ENCODE peak calls at places on chromosomes 2 and 18, in eight cellular contexts. A is A549; H is CD8-positive, alpha-beta T cell; N is esophagus squamous epithelium; U is spleen; M is CD8-positive, alpha-beta memory T cell; Y is PC-9; G is endodermal cell. L is an unnamed sample.

GRCh38 chr2:38622210-38622609 is 19.5 kb upstream of the HNRNPLL start:
- DNase-seq in N (no peak), M (no peak), G (no peak), H (no peak), U (no peak), Y (no peak), A (no peak), L (no peak)

GRCh38 chr2:129129087-129129486 is 810.4 kb upstream of the HS6ST1 start:
- DNase-seq in A (no peak), M (no peak), G (no peak), U (no peak), Y (no peak), H (no peak), N (no peak), L (no peak)

GRCh38 chr18:41906528-41907256 is 48.3 kb upstream of the PIK3C3 start:
- DNase-seq in A (peak; percentile 18), N (no peak), Y (no peak), M (peak; percentile 69), G (no peak), H (peak; percentile 45), U (no peak), L (peak; percentile 7)

GRCh38 chr2:50181212-50181611 is 850.7 kb downstream of the NRXN1 start:
- DNase-seq in N (no peak), G (no peak), A (peak; percentile 1), U (no peak), Y (no peak), M (no peak), H (no peak), L (no peak)

GRCh38 chr2:119117891-119118882 is 40.4 kb downstream of the C1QL2 start:
- DNase-seq in N (no peak), G (peak; percentile 59), A (no peak), Y (no peak), U (no peak), H (no peak), M (no peak), L (no peak)

GRCh38 chr2:135637456-135638087 is 104.1 kb upstream of the UBXN4 start:
- DNase-seq in N (no peak), A (no peak), U (no peak), M (no peak), Y (no peak), H (no peak), G (no peak), L (no peak)

GRCh38 chr2:223884399-223884798 is 47.0 kb upstream of the AP1S3 start:
- DNase-seq in M (no peak), A (no peak), G (no peak), N (no peak), H (no peak), U (no peak), Y (no peak), L (no peak)

GRCh38 chr2:80573950-80574349 is 269.4 kb upstream of the LRRTM1 start:
- DNase-seq in M (no peak), H (no peak), N (no peak), A (no peak), Y (no peak), U (no peak), G (no peak), L (no peak)

GRCh38 chr2:20602803-20603202 is 48.1 kb downstream of the HS1BP3 start:
- DNase-seq in U (no peak), A (no peak), Y (no peak), N (no peak), M (no peak), H (no peak), G (no peak), L (no peak)

GRCh38 chr2:222859786-222860726 is 780 bp upstream of the ACSL3 start:
- DNase-seq in U (no peak), N (no peak), A (peak; percentile 87), M (peak; percentile 1), Y (peak; percentile 86), G (peak; percentile 76), H (no peak), L (no peak)

GRCh38 chr18:53944721-53945120 is 279.7 kb downstream of the MBD2 start:
- DNase-seq in G (no peak), U (no peak), M (peak; percentile 6), A (peak; percentile 21), H (no peak), Y (no peak), N (no peak), L (no peak)

GRCh38 chr2:43412121-43412753 is 183.6 kb downstream of the THADA start:
- DNase-seq in H (no peak), U (no peak), M (no peak), Y (no peak), A (no peak), G (no peak), N (no peak), L (no peak)

GRCh38 chr2:75389271-75389670 is 171.5 kb downstream of the EVA1A start:
- DNase-seq in Y (no peak), N (no peak), H (no peak), G (no peak), A (no peak), M (no peak), U (no peak), L (no peak)

GRCh38 chr2:217959723-217960122 is 43.1 kb downstream of the TNS1 start:
- DNase-seq in U (peak; percentile 38), H (no peak), G (peak; percentile 74), M (no peak), Y (no peak), N (no peak), A (no peak), L (no peak)

GRCh38 chr2:168169097-168169745 is 78.2 kb downstream of the STK39 start:
- DNase-seq in M (no peak), N (no peak), Y (no peak), G (no peak), A (no peak), U (no peak), H (no peak), L (no peak)

GRCh38 chr2:74458132-74458956 is at the start of gene WBP1:
- DNase-seq in U (peak; percentile 99), N (peak; percentile 99), M (peak; percentile 99), Y (peak; percentile 99), G (peak; percentile 100), A (peak; percentile 100), H (peak; percentile 100), L (peak; percentile 96)

GRCh38 chr18:29234751-29235150 is 1057.8 kb upstream of the CDH2 start:
- DNase-seq in H (no peak), G (no peak), A (no peak), M (no peak), N (no peak), U (no peak), Y (no peak), L (no peak)

GRCh38 chr2:192267484-192267883 is 72.8 kb upstream of the TMEFF2 start:
- DNase-seq in U (no peak), Y (no peak), N (no peak), M (no peak), H (no peak), A (peak; percentile 10), G (no peak), L (no peak)

GRCh38 chr2:28101892-28102291 is 211.4 kb downstream of the BABAM2 start:
- DNase-seq in G (no peak), Y (no peak), A (no peak), N (no peak), M (no peak), U (no peak), H (no peak), L (no peak)

GRCh38 chr2:61620244-61621159 is 82.3 kb upstream of the XPO1 start:
- DNase-seq in Y (peak; percentile 72), G (no peak), H (no peak), A (peak; percentile 82), N (no peak), U (no peak), M (no peak), L (no peak)

GRCh38 chr18:50398099-50398498 is 23.3 kb downstream of the SKA1 start:
- DNase-seq in Y (no peak), U (no peak), M (no peak), A (no peak), H (no peak), G (no peak), N (no peak), L (no peak)

DNA sequence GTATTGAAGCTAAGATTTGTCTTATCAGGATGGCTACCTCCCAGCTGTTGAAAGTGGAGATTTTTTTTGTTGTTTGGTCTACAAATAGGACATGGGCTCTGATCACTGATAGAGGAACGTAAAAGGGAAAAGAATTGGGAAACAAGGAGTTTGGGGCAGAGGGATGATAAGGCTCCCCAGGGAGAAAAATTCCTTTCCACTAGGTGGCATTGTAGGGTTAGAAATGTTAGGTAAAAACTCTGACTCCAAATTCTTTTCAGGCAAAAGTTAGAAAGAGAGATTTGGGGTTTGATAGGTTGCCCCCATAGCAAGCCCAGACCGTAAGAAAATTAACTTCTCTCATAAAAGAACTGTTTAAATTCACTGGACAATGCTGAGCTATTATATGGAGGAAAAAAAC is 19.8 kb downstream of the CMPK2 start:
- DNase-seq in M (no peak), A (no peak), U (no peak), G (no peak), N (no peak), H (no peak), Y (no peak), L (no peak)
- H3K9me3 ChIP-seq in M (peaks cover 45% of the 10 kb centered on the region), A (peaks cover 23% of the 10 kb centered on the region), U (peaks cover 100% of the 10 kb centered on the region), G (peaks cover 41% of the 10 kb centered on the region), N (peaks cover 88% of the 10 kb centered on the region), H (peaks cover 42% of the 10 kb centered on the region), Y (peaks cover 28% of the 10 kb centered on the region), L (peaks cover 33% of the 10 kb centered on the region)

DNA sequence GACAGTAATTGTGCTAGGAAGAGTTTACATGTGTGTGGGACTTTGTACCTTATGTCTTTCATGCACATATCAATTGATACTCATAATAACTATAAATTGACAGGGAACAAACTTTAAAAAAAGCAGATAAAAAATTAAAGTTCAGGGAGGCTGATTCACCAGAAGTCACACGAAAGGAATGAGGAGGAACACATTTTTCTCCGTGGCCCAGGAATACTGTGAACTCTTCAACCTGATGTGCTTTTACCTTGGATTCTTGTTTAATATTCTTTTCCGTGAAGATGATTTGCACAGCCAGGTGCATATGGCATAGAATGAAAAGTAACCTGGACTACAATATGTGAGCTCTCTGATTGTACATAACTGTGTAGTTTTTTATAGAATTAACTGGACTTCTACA is 326.3 kb downstream of the CDH7 start:
- DNase-seq in U (no peak), Y (no peak), H (no peak), A (no peak), N (no peak), M (no peak), G (no peak), L (no peak)
- H3K9me3 ChIP-seq in U (peaks cover 36% of the 10 kb centered on the region), Y (no peaks in the 10 kb centered on the region), H (peaks cover 4% of the 10 kb centered on the region), A (no peaks in the 10 kb centered on the region), N (peaks cover 8% of the 10 kb centered on the region), M (no peaks in the 10 kb centered on the region), G (peaks cover 14% of the 10 kb centered on the region), L (peaks cover 3% of the 10 kb centered on the region)

GRCh38 chr2:176102309-176102866 is 2.8 kb downstream of the HOXD12 start:
- DNase-seq in G (no peak), H (no peak), Y (no peak), M (no peak), N (no peak), U (no peak), A (no peak), L (no peak)
- H3K9me3 ChIP-seq in G (no peaks in the 10 kb centered on the region), H (no peaks in the 10 kb centered on the region), Y (no peaks in the 10 kb centered on the region), M (no peaks in the 10 kb centered on the region), N (no peaks in the 10 kb centered on the region), U (peaks cover 10% of the 10 kb centered on the region), A (no peaks in the 10 kb centered on the region), L (peaks cover 8% of the 10 kb centered on the region)

DNA sequence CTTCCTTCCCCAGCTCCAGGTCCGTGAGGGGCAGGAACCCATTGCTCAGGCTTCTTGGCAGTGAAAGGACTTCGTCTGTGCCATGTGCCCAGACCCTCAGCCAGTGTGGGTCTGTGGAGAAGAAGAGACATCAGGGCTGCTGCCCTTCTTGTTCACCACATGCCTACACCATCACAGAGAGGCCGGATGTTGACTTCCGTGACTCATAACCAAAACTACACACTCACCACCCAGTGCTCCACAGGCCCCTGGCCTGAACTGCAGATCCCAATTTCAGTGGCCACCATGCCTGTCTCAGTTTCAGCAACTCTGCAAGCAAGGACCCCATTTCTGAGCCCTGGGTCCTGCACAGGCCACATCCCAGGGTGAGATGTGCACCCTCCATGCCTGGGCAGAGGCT is 332.6 kb upstream of the SALL3 start:
- DNase-seq in Y (no peak), U (no peak), M (no peak), N (no peak), A (no peak), G (no peak), H (no peak), L (no peak)
- H3K9me3 ChIP-seq in Y (no peaks in the 10 kb centered on the region), U (peaks cover 9% of the 10 kb centered on the region), M (no peaks in the 10 kb centered on the region), N (peaks cover 1% of the 10 kb centered on the region), A (no peaks in the 10 kb centered on the region), G (no peaks in the 10 kb centered on the region), H (no peaks in the 10 kb centered on the region), L (no peaks in the 10 kb centered on the region)